ENCODE peak calls at places on chromosome 1, in five cellular contexts. A is ovary, M is fibroblast of lung, G is GM06990, R is neural crest cell. B is an unnamed sample.

GRCh38 chr1:24027838-24028468 is 47.8 kb upstream of the SRSF10 start:
- DNase-seq in A (no peak), M (peak), G (no peak), R (no peak), B (no peak)

GRCh38 chr1:180981596-180982387 is 40.9 kb downstream of the STX6 start:
- DNase-seq in A (no peak), M (peak), G (no peak), R (no peak), B (no peak)

GRCh38 chr1:156291226-156292061 is 4.0 kb downstream of the GLMP start:
- DNase-seq in A (peak), M (peak), G (peak), R (peak), B (peak)

GRCh38 chr1:184792450-184792969 is 37.9 kb upstream of the EDEM3 start:
- DNase-seq in A (no peak), M (peak), G (no peak), R (no peak), B (no peak)

GRCh38 chr1:39617488-39618049 is 21.9 kb downstream of the HEYL start:
- DNase-seq in A (no peak), M (no peak), G (no peak), R (no peak), B (no peak)

GRCh38 chr1:214808845-214809460 is 206.0 kb downstream of the CENPF start:
- DNase-seq in A (no peak), M (peak), G (no peak), R (no peak), B (peak)

GRCh38 chr1:101025680-101026393 is at the start of gene DPH5:
- DNase-seq in A (peak), M (peak), G (peak), R (peak), B (peak)

GRCh38 chr1:156495401-156496140 is 5.0 kb downstream of the MEF2D start:
- DNase-seq in A (peak), M (no peak), G (no peak), R (no peak), B (no peak)

GRCh38 chr1:6365047-6365446 is 28.5 kb downstream of the ACOT7 start:
- DNase-seq in A (no peak), M (no peak), G (no peak), R (no peak), B (no peak)

GRCh38 chr1:219806642-219807041 is 121.7 kb downstream of the SLC30A10 start:
- DNase-seq in A (no peak), M (peak), G (no peak), R (no peak), B (no peak)

GRCh38 chr1:175742790-175743459 is 470 bp downstream of the TNR start:
- DNase-seq in A (no peak), M (peak), G (no peak), R (peak), B (peak)

GRCh38 chr1:234875953-234876814 is 252.5 kb downstream of the TOMM20 start:
- DNase-seq in A (no peak), M (peak), G (no peak), R (no peak), B (no peak)

GRCh38 chr1:33612877-33613487 is 140.5 kb downstream of the ZSCAN20 start:
- DNase-seq in A (peak), M (peak), G (no peak), R (peak), B (peak)

GRCh38 chr1:86169625-86170024 is 13.1 kb upstream of the COL24A1 start:
- DNase-seq in A (no peak), M (no peak), G (no peak), R (no peak), B (no peak)

GRCh38 chr1:71658295-71658694 is 577.5 kb upstream of the ZRANB2 start:
- DNase-seq in A (no peak), M (peak), G (no peak), R (no peak), B (no peak)

GRCh38 chr1:245444971-245445370 is 290.2 kb downstream of the KIF26B start:
- DNase-seq in A (no peak), M (no peak), G (no peak), R (no peak), B (no peak)

DNA sequence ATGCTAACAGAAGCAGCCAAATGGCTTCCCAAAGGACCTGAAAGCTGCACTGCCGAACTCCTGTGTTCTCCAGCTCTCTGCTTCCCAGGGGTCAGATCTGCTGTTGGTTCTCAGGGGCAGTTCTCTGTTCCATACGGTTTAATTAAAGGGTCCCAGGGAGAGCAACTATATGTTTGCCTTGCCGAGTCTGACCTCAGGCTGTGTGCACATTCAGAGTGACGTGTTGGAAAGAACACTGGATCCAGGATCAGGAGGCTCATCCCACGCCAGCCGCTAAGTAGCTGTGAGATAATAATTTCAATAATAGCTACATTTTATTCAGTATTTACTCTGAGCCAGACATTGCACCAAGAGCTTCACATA is 23.4 kb downstream of the NENF start:
- DNase-seq in A (no peak), M (no peak), G (no peak), R (no peak), B (no peak)
- TF ChIP-seq CTCF in A (no peak), M (no peak), G (no peak), R (no peak), B (peak)

DNA sequence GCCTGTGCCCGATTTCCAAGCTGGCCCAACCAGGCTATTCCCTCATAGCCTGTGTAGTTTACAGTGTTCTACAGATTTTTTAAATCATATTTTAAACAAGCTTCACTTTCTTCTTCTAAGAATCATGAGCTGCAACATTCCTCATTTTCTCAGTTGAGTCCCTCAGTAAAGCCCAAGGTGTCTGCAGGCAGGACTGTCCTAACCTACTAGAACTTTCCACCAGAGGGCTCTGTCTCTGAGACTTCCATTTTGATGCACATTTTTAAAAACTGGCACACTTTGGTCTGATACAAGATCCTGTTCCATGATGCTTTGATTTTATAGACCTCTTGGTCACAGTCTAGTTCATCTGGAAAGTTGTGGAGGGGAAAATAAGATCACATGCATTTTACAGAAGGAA is 21.6 kb upstream of the SLAMF6 start:
- DNase-seq in A (no peak), M (no peak), G (no peak), R (no peak), B (no peak)
- TF ChIP-seq CTCF in A (no peak), M (peak), G (peak), R (peak), B (peak)

DNA sequence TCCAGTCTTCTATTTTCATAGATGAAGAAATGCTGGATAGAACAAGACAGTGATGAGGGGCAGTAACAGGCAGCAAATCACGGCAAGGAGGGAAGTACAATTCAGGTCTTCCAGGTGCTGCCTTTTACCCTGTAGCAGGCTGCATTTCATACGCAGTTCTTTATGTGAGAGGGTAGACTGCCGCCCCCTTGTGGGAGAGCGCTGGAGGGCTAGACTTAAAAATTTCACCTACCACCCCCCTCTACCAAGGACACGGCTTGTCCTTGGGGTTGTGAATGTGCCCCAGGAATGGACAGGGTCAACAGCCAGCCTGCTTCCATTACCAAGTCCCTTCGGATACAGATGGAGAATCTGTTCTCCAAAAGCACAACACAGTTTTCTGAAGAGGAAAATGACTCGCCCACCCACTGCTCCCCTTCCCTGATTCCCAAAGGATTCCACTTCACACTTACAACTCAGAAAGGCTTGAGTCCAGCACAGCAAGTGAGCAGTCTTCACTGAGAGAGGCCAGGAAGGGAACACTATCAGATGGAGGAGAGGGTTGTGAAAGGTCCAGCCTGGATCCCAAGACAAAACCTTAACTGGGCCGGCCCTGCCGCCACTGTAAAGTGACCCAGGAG is 7.4 kb downstream of the WDR77 start:
- DNase-seq in A (no peak), M (peak), G (no peak), R (peak), B (peak)
- TF ChIP-seq CTCF in A (no peak), M (peak), G (peak), R (peak), B (peak)

GRCh38 chr1:226062558-226063361 is at the start of gene H3-3A:
- DNase-seq in A (peak), M (peak), G (peak), R (peak), B (peak)
- TF ChIP-seq CTCF in A (peak), M (no peak), G (no peak), R (peak), B (no peak)

DNA sequence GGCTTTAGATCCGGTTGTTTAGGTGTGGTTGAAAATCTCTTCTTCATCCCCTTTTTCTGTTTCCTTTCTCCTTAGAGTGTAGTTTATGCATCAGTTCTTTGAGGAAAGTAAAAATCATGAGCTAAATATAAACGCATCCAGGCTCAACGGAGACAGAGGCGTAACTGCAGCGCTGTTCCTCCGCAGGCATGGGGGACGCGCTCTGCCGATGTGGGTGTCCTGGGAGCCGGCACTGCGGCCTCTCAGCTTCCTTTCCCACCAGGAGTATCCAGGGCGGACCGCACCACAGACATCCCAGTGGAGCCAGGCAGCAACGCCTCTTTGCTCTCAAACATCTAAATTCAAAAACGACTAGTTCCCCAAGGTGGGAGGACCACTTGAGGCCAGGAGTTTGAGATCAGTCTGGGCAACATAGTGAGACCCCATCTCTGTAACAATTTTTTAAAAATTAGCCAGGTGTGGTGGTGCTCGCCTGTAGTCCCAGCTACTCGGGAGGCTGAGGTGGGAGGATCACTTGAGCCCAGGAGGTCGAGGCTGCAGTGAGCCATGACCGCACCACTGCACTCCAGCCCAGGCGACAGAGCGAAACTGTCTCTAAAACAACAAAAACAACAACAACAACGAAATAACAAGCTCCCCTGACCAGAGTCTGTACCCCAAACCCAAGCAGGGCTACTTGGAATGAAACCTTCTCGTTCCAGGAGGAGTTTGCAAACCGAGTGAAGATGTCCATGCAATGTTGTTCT is 16.4 kb downstream of the SLC45A1 start:
- DNase-seq in A (no peak), M (no peak), G (no peak), R (no peak), B (no peak)
- TF ChIP-seq CTCF in A (no peak), M (no peak), G (no peak), R (no peak), B (no peak)

GRCh38 chr1:224851210-224851849 is 78.1 kb upstream of the DNAH14 start:
- DNase-seq in A (no peak), M (peak), G (peak), R (peak), B (peak)

GRCh38 chr1:224856973-224857372 is 72.5 kb upstream of the DNAH14 start:
- DNase-seq in A (no peak), M (no peak), G (no peak), R (no peak), B (no peak)

GRCh38 chr1:224850446-224850845 is 79.0 kb upstream of the DNAH14 start:
- DNase-seq in A (no peak), M (no peak), G (no peak), R (no peak), B (no peak)

GRCh38 chr1:224852901-224853568 is 76.4 kb upstream of the DNAH14 start:
- DNase-seq in A (no peak), M (peak), G (peak), R (no peak), B (no peak)

DNA sequence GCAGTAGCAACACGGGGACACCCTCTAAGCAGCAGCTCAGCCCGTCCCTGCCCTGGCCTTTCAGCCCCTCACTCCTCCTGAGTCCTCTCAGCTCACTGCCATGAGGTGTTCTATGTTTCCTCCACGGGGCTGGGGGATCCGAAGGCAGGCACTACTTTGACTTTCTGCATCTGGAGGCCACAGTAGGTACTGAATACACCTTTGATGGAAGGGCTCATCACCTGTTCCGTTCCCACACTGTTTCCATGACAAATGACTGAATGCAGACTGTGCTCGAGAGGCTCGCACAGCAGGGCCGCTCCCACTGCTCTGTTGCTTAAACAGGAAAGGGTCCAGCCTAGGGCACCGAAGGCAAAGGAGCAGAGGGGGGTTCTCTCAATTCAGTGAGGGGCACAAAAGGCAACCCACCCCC is 77.6 kb upstream of the DNAH14 start:
- DNase-seq in A (no peak), M (no peak), G (no peak), R (no peak), B (no peak)
- TF ChIP-seq CTCF in A (no peak), M (no peak), G (no peak), R (peak), B (peak)

DNA sequence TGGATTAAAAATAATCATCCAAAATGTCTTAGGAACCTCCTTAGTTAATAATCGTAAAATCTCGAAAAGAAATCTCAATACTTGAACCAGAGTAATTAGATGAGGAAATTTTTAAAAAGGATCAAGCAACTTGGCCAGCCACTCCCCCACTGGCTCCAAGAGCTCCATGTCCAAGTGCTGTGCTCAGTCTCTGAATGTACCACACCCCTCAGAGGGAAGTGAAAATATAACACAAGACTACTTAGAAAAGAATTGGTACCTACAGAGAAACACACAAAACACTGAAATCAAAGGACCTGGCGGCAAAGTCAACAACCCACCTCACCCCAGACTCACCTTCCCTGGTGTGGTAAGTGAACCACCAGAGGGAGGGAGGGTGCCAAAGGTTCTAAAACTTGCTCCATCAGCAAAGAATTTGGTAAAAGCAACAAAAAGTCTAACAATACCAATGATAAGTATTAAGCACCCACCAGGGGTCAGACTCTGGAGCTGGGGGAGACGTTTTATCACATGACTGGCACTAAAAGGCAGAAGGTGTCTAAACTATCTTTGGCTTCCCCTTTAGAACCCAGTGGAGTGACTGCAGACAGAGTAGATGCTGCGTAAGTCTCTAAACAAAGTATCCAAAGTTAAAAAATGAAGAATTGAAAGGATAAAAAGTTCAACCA is 14.0 kb downstream of the LBR start:
- DNase-seq in A (no peak), M (no peak), G (no peak), R (no peak), B (no peak)
- TF ChIP-seq CTCF in A (no peak), M (no peak), G (no peak), R (peak), B (no peak)

GRCh38 chr1:17725811-17726582 is 29.1 kb upstream of the ACTL8 start:
- DNase-seq in A (no peak), M (no peak), G (no peak), R (no peak), B (no peak)

GRCh38 chr1:17724150-17724549 is 31.0 kb upstream of the ACTL8 start:
- DNase-seq in A (no peak), M (no peak), G (no peak), R (no peak), B (no peak)

GRCh38 chr1:17725084-17725718 is 29.9 kb upstream of the ACTL8 start:
- DNase-seq in A (no peak), M (no peak), G (no peak), R (no peak), B (no peak)

GRCh38 chr1:17721444-17721843 is 33.7 kb upstream of the ACTL8 start:
- DNase-seq in A (no peak), M (no peak), G (no peak), R (no peak), B (no peak)

GRCh38 chr1:17723684-17724083 is 31.4 kb upstream of the ACTL8 start:
- DNase-seq in A (no peak), M (no peak), G (no peak), R (no peak), B (no peak)
- TF ChIP-seq CTCF in A (no peak), M (no peak), G (peak), R (no peak), B (no peak)

DNA sequence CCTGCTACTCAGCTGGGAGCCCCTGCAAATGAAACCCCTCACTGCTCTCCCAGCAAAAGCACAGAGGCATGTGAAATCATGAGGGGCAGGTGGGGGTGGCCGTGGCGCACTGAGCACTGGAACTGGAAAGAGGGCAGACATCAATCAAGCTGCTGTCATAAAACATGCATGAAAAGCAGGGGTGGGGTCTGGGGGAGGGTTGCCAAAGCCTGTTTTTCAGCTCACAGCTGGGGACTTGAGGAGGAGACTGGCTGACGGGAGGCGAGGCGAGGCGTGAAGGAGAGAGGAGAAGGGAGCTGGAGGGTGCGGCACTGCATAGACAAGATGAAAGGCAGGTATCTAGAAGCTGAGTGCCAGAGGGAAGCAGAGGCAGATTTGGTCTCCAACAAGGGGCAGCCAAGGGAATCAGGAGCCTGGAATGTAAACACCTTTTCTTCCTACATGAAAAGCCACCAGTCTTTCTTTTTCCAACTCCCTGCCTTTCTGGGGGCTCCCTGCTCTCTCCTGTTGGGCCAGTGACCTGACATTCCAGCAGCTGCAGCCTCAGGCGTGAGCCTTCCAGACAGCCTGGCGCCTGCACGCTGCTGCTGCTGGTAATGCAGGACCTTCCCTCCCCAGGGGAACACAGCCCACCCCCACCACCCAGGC is 87.0 kb downstream of the NMNAT2 start:
- DNase-seq in A (no peak), M (peak), G (no peak), R (no peak), B (no peak)
- TF ChIP-seq CTCF in A (no peak), M (no peak), G (no peak), R (no peak), B (no peak)

B was measured in endothelial cell.